ENCODE peak calls at places on chromosomes 4 and X, in six cellular contexts. I, A, U, X, L and W are unnamed samples.

GRCh38 chr4:147582386-147583077 is 34.7 kb upstream of the TMEM184C start:
- DNase-seq in L (peak; percentile 73), A (no peak), U (no peak), I (no peak), X (no peak), W (no peak)

GRCh38 chr4:8108261-8108660 is 50.4 kb downstream of the ABLIM2 start:
- DNase-seq in U (no peak), L (no peak), A (no peak), X (no peak), I (no peak), W (no peak)

GRCh38 chrX:11932423-11932822 is 174.4 kb downstream of the MSL3 start:
- DNase-seq in X (no peak), A (no peak), L (no peak), U (no peak), I (no peak), W (no peak)

GRCh38 chr4:186787536-186787935 is 63.9 kb upstream of the FAT1 start:
- DNase-seq in U (no peak), L (no peak), X (no peak), I (no peak), A (no peak), W (no peak)

GRCh38 chrX:142505839-142506238 is 300.7 kb upstream of the MAGEC2 start:
- DNase-seq in U (no peak), I (no peak), X (no peak), L (no peak), A (no peak), W (no peak)

GRCh38 chr4:114754616-114755015 is 156.0 kb downstream of the UGT8 start:
- DNase-seq in L (no peak), I (no peak), A (no peak), X (no peak), U (no peak), W (no peak)

GRCh38 chr4:173025131-173025530 is 143.5 kb upstream of the GALNT7 start:
- DNase-seq in X (no peak), A (peak; percentile 50), I (peak; percentile 31), U (no peak), L (peak; percentile 63), W (no peak)

GRCh38 chr4:111228874-111229273 is 606.0 kb upstream of the PITX2 start:
- DNase-seq in A (no peak), I (no peak), L (no peak), U (no peak), X (no peak), W (no peak)

GRCh38 chrX:138710311-138710791 is 1.2 kb downstream of the FGF13 start:
- DNase-seq in U (no peak), A (peak; percentile 38), I (peak; percentile 2), X (peak; percentile 90), L (no peak), W (no peak)

GRCh38 chr4:111228396-111228795 is 605.5 kb upstream of the PITX2 start:
- DNase-seq in A (no peak), X (no peak), L (no peak), U (no peak), I (no peak), W (no peak)

GRCh38 chrX:9902651-9903050 is 64.5 kb upstream of the CLDN34 start:
- DNase-seq in X (no peak), L (peak; percentile 50), I (no peak), A (no peak), U (no peak), W (no peak)

GRCh38 chrX:117995378-117995777 is 121.2 kb downstream of the KLHL13 start:
- DNase-seq in X (no peak), A (no peak), I (no peak), U (no peak), L (no peak), W (no peak)

GRCh38 chr4:19030048-19030447 is 1008.5 kb upstream of the LCORL start:
- DNase-seq in I (no peak), L (no peak), A (no peak), U (no peak), X (no peak), W (peak; percentile 35)

GRCh38 chrX:74449322-74449936 is 28.1 kb downstream of the SLC16A2 start:
- DNase-seq in L (peak; percentile 17), X (no peak), U (no peak), I (no peak), A (no peak), W (no peak)

GRCh38 chr4:157040380-157040779 is 35.6 kb upstream of the GLRB start:
- DNase-seq in I (no peak), A (no peak), U (no peak), L (no peak), X (no peak), W (no peak)

GRCh38 chrX:29926056-29926455 is 289.3 kb upstream of the MAGEB2 start:
- DNase-seq in X (no peak), L (no peak), I (no peak), U (no peak), A (no peak), W (peak; percentile 56)

GRCh38 chr4:147136308-147136707 is 190.6 kb upstream of the TTC29 start:
- DNase-seq in L (no peak), X (no peak), U (no peak), A (no peak), I (no peak), W (no peak)

GRCh38 chr4:120066182-120066524 is 495 bp downstream of the MAD2L1 start:
- DNase-seq in X (no peak), U (no peak), A (no peak), L (peak; percentile 36), I (no peak), W (no peak)

GRCh38 chr4:169620846-169621228 is 459 bp downstream of the CLCN3 start:
- DNase-seq in L (no peak), I (peak; percentile 19), U (no peak), X (no peak), A (peak; percentile 40), W (no peak)

GRCh38 chr4:139675156-139675555 is 9.5 kb downstream of the MGST2 start:
- DNase-seq in U (no peak), X (no peak), I (no peak), L (no peak), A (no peak), W (no peak)

GRCh38 chrX:56764153-56764974 is 35.3 kb downstream of the NBDY start:
- DNase-seq in I (peak; percentile 52), L (peak; percentile 27), A (no peak), U (no peak), X (peak; percentile 80), W (peak; percentile 4)

GRCh38 chr4:8848507-8849265 is 23.0 kb downstream of the HMX1 start:
- DNase-seq in U (peak; percentile 41), A (no peak), L (no peak), I (no peak), X (peak; percentile 60), W (no peak)

GRCh38 chr4:98687876-98688275 is 29.5 kb upstream of the TSPAN5 start:
- DNase-seq in X (no peak), A (no peak), U (no peak), I (no peak), L (no peak), W (no peak)

GRCh38 chr4:41949531-41949930 is 14.3 kb downstream of the TMEM33 start:
- DNase-seq in X (no peak), A (no peak), L (no peak), U (no peak), I (no peak), W (no peak)

GRCh38 chr4:85929926-85930325 is 429.9 kb downstream of the MAPK10 start:
- DNase-seq in X (peak; percentile 68), L (no peak), U (no peak), A (no peak), I (peak; percentile 12), W (no peak)

DNA sequence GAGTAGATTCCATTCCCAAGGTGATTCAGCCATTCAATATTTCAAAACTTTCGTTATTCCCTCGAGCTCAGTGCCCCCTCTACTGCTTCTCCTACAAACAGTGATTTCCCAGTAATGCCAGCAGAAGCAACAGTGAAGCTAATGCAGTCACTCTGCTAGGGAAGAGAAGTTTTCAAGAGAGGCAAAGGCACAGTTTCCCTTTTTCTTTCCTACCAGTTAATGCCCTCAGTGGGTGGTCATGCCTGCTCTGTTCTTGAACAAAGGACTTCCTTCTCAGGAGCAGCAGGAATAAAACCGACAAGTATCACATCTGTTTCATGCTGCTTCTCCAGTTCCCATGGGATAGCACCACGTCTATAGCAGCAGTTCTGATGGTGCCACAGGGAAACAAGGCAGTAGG is 317.2 kb downstream of the TENM3 start:
- DNase-seq in I (no peak), U (no peak), L (no peak), X (no peak), A (no peak), W (no peak)
- TF ChIP-seq CTCF in I (no peak), U (no peak), L (no peak), X (peak; percentile 78), A (no peak), W (peak; percentile 13)

GRCh38 chr4:142875117-142875516 is 29.0 kb upstream of the INPP4B start:
- DNase-seq in X (no peak), I (no peak), A (no peak), L (no peak), U (no peak), W (no peak)
- TF ChIP-seq CTCF in X (no peak), I (no peak), A (no peak), L (no peak), U (no peak), W (no peak)

DNA sequence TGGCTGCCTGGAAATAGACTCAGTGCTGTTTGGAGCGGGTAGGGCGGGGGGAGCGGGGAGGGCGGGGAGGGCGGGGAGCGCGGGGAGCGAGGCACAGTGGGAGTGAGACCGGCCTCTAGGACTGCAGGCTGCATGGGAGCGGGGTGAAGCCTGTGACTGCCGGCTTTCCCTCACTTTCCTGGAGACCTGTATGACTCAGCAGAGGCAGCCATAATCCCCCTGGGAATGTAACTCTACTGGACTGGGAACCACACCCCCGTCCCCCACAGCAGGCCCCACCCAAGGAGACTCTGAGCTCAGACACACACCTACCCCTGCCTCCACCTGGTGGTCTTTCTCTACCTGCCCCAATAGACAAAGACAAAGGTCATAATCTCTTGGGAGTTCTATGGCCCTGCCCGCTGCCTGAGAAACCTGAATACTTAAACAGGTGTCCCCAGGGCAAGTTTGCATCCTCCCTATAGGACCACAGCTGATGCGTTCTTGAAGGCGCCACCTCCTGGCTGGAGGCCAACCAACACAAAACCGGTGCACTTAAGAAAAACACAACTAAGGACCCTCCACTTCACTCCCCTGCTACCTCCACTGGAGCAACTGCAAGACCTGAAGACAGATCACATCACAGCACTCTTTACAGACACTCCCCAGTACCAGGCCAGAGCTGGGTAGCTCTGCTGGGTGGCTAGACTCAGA is 18.0 kb downstream of the HDAC8 start:
- DNase-seq in L (peak; percentile 30), X (no peak), I (peak; percentile 20), A (peak; percentile 41), U (peak; percentile 67), W (no peak)
- TF ChIP-seq CTCF in L (no peak), X (no peak), I (peak; percentile 23), A (no peak), U (no peak), W (no peak)

GRCh38 chr4:48879561-48880442 is 26.8 kb downstream of the OCIAD2 start:
- DNase-seq in L (no peak), U (no peak), I (no peak), X (no peak), A (no peak), W (no peak)

DNA sequence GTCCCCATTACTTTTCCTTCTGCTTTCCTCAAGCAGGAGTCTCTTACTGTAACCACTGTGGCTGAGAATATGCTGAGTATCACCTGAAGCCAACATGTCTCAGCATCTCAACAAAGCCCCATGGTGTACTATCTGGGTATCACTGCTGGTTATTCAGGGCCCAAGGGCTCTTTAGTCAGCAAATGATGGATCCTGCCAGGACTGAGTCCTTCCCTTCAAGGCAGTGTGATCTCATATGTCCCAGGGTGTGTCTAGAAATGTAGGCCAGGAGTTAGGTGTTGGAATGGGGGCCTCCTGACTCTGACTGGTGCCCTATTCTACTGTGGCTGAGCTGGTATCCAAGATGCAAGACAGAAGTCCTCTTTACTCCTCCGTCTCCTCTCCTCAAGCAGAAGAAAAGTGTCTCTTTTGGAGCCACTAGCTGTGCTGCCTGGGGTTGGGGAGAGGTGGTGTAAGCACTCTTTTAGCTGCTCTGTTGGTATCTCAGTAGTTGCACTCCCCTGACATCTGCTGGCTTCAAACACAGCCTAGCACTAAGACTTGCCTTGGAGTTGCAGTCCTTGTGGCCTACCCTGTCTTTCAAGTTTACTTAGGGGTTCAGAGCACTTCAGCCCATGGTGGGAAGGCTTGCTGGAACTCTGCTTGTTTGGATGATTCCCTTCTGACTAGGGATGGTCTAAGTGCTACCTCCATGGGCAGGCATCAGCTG is 28.6 kb downstream of the OCIAD2 start:
- DNase-seq in X (no peak), U (no peak), I (no peak), A (no peak), L (no peak), W (no peak)
- TF ChIP-seq CTCF in X (no peak), U (no peak), I (no peak), A (no peak), L (no peak), W (no peak)